ENCODE peak calls at places on chromosomes 16 and 17, in nine cellular contexts. P is GM23248; I is psoas muscle; J is CD8-positive, alpha-beta memory T cell; C is upper lobe of right lung; B is CD8-positive, alpha-beta T cell; F is left ventricle myocardium inferior; A is Caco-2; Y is heart left ventricle. V is an unnamed sample.

GRCh38 chr16:4415538-4416199 is 727 bp downstream of the CORO7 start:
- DNase-seq in F (peak; percentile 63), A (no peak), C (peak; percentile 82), B (peak; percentile 35), I (peak; percentile 76), P (peak; percentile 62), J (peak; percentile 77), Y (peak; percentile 55), V (peak; percentile 55)

GRCh38 chr16:23948949-23949392 is 113.2 kb downstream of the PRKCB start:
- DNase-seq in I (no peak), Y (no peak), J (peak; percentile 75), A (no peak), B (peak; percentile 51), C (no peak), P (no peak), F (no peak), V (no peak)

GRCh38 chr16:24045641-24046040 is 209.9 kb downstream of the PRKCB start:
- DNase-seq in C (no peak), B (no peak), A (no peak), I (no peak), Y (no peak), J (no peak), P (no peak), F (no peak), V (peak; percentile 44)

GRCh38 chr16:657487-657886 is 8.3 kb downstream of the WDR90 start:
- DNase-seq in I (no peak), P (no peak), J (no peak), F (no peak), Y (no peak), A (no peak), C (no peak), B (no peak), V (no peak)

GRCh38 chr16:12547608-12547922 is 256.1 kb downstream of the CPPED1 start:
- DNase-seq in I (no peak), Y (no peak), P (no peak), F (no peak), C (no peak), B (no peak), A (no peak), J (no peak), V (no peak)

GRCh38 chr17:47694018-47694817 is at the start of gene TBKBP1:
- DNase-seq in F (peak; percentile 47), A (peak; percentile 85), Y (peak; percentile 62), I (peak; percentile 79), P (peak; percentile 57), C (peak; percentile 77), J (peak; percentile 39), B (no peak), V (peak; percentile 87)

GRCh38 chr17:66799839-66800537 is 34.9 kb upstream of the CACNG5 start:
- DNase-seq in P (no peak), C (no peak), A (no peak), F (no peak), I (no peak), J (no peak), Y (peak; percentile 32), B (no peak), V (no peak)

GRCh38 chr16:66007717-66008116 is 358.8 kb upstream of the CDH5 start:
- DNase-seq in J (no peak), Y (no peak), B (no peak), F (no peak), I (peak; percentile 44), P (peak; percentile 83), C (no peak), A (no peak), V (no peak)

GRCh38 chr17:1077536-1078061 is 80.7 kb downstream of the TIMM22 start:
- DNase-seq in F (no peak), P (no peak), A (no peak), C (no peak), B (no peak), J (no peak), I (peak; percentile 38), Y (no peak), V (no peak)

GRCh38 chr16:79580465-79581200 is 19.9 kb downstream of the MAF start:
- DNase-seq in F (no peak), I (no peak), A (no peak), Y (no peak), J (no peak), C (no peak), B (no peak), P (no peak), V (no peak)

GRCh38 chr17:43779145-43780125 is 658 bp upstream of the DUSP3 start:
- DNase-seq in B (no peak), Y (no peak), J (no peak), C (no peak), A (peak; percentile 66), F (no peak), I (no peak), P (no peak), V (peak; percentile 52)

GRCh38 chr17:47690121-47690520 is 3.8 kb upstream of the TBKBP1 start:
- DNase-seq in Y (no peak), F (no peak), A (no peak), J (no peak), C (no peak), P (no peak), I (no peak), B (no peak), V (no peak)

GRCh38 chr16:13093676-13094075 is 192.3 kb downstream of the SHISA9 start:
- DNase-seq in F (no peak), C (no peak), J (no peak), B (no peak), I (no peak), P (no peak), A (no peak), Y (no peak), V (no peak)

GRCh38 chr16:20773679-20774078 is 9.9 kb downstream of the ACSM3 start:
- DNase-seq in P (no peak), Y (no peak), A (no peak), I (no peak), J (no peak), F (no peak), C (no peak), B (no peak), V (no peak)

GRCh38 chr17:15966183-15966878 is 21.4 kb downstream of the ADORA2B start:
- DNase-seq in P (no peak), C (peak; percentile 88), B (no peak), Y (no peak), I (no peak), J (peak; percentile 23), F (no peak), A (peak; percentile 67), V (peak; percentile 87)

GRCh38 chr17:75783069-75783783 is 1.4 kb upstream of the UNK start:
- DNase-seq in F (no peak), J (peak; percentile 54), Y (no peak), B (no peak), C (no peak), A (no peak), I (no peak), P (peak; percentile 86), V (peak; percentile 56)

GRCh38 chr17:2042355-2042929 is 620 bp downstream of the OVCA2 start:
- DNase-seq in I (no peak), Y (no peak), J (no peak), P (peak; percentile 77), B (no peak), A (no peak), F (no peak), C (no peak), V (peak; percentile 56)

GRCh38 chr16:86844691-86845090 is 266.3 kb downstream of the FOXL1 start:
- DNase-seq in B (no peak), P (no peak), C (no peak), F (no peak), J (no peak), A (no peak), I (no peak), Y (no peak), V (no peak)

GRCh38 chr16:9661336-9661735 is 520.9 kb downstream of the GRIN2A start:
- DNase-seq in C (no peak), I (no peak), B (no peak), F (no peak), A (no peak), J (no peak), Y (no peak), P (no peak), V (no peak)
- H3K4me3 ChIP-seq in C (no peak overlapping the region), I (no peak overlapping the region), B (no peak overlapping the region), F (no peak overlapping the region), A (no peak overlapping the region), J (no peak overlapping the region), Y (no peak overlapping the region), P (no peak overlapping the region), V (no peak overlapping the region)

GRCh38 chr16:49837673-49838360 is 18.1 kb downstream of the ZNF423 start:
- DNase-seq in B (no peak), I (no peak), A (no peak), C (no peak), P (no peak), F (no peak), J (no peak), Y (no peak), V (no peak)

GRCh38 chr16:49836668-49837067 is 19.2 kb downstream of the ZNF423 start:
- DNase-seq in C (no peak), F (no peak), Y (no peak), I (peak; percentile 39), B (no peak), P (no peak), A (no peak), J (no peak), V (no peak)

GRCh38 chr16:49834496-49835009 is 21.4 kb downstream of the ZNF423 start:
- DNase-seq in B (no peak), J (no peak), I (peak; percentile 97), Y (peak; percentile 88), F (peak; percentile 75), P (peak; percentile 17), A (no peak), C (no peak), V (no peak)

GRCh38 chr16:49835116-49835880 is 20.6 kb downstream of the ZNF423 start:
- DNase-seq in I (peak; percentile 60), C (no peak), F (no peak), A (no peak), B (no peak), P (no peak), Y (no peak), J (no peak), V (no peak)

GRCh38 chr16:49836218-49836617 is 19.7 kb downstream of the ZNF423 start:
- DNase-seq in I (peak; percentile 67), P (no peak), J (no peak), B (no peak), Y (no peak), A (no peak), F (no peak), C (no peak), V (no peak)
- H3K4me1 ChIP-seq in I (peaks cover 89% of the 10 kb centered on the region), P (no peaks in the 10 kb centered on the region), J (no peaks in the 10 kb centered on the region), B (no peaks in the 10 kb centered on the region), Y (peaks cover 5% of the 10 kb centered on the region), A (no peaks in the 10 kb centered on the region), F (peaks cover 85% of the 10 kb centered on the region), C (peaks cover 30% of the 10 kb centered on the region), V (peaks cover 20% of the 10 kb centered on the region)

DNA sequence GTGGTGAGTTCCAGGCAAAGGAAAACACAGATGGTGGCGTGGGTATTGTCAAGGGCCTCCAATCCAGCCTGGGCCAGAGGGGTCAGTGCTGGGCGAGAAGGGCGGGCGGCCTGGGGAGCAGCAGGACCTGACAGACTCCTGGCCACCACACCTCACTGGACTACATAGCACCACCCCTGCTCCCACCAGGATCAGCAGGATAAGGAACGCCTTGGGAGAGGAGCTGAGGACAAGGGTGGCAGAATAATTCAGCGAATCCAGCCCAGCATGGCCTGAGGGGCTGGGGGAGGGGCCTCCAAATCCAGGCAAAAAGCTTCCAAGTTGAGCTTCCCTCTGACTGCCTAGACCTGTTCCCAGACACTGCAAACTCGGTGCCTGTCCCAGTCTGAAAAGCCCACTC is 6.5 kb downstream of the DLX4 start:
- DNase-seq in J (no peak), P (no peak), B (no peak), C (no peak), Y (no peak), A (peak; percentile 69), I (no peak), F (no peak), V (peak; percentile 69)
- H3K27me3 ChIP-seq in J (peaks cover 36% of the 10 kb centered on the region), P (peaks cover 43% of the 10 kb centered on the region), B (peaks cover 27% of the 10 kb centered on the region), C (peaks cover 60% of the 10 kb centered on the region), Y (peaks cover 93% of the 10 kb centered on the region), A (no peaks in the 10 kb centered on the region), I (peaks cover 35% of the 10 kb centered on the region), F (peaks cover 100% of the 10 kb centered on the region), V (peaks cover 3% of the 10 kb centered on the region)

GRCh38 chr17:27646232-27646631 is 15.2 kb downstream of the LGALS9 start:
- DNase-seq in B (no peak), A (no peak), I (no peak), J (no peak), P (no peak), F (no peak), C (no peak), Y (no peak), V (no peak)
- H3K4me3 ChIP-seq in B (no peak overlapping the region), A (no peak overlapping the region), I (no peak overlapping the region), J (no peak overlapping the region), P (no peak overlapping the region), F (no peak overlapping the region), C (no peak overlapping the region), Y (no peak overlapping the region), V (no peak overlapping the region)